ENCODE peak calls at places on chromosomes 1 and 21, in seven cellular contexts. J is non-pigmented ciliary epithelial cell; S is effector CD4-positive, alpha-beta T cell; E is T-cell; U is midbrain; K is uterus; Z is stimulated activated CD4-positive, alpha-beta T cell treated with anti-CD3 and anti-CD28 coated beads, Interleukin-2, amount 100 ng/mL, for 48 hours. D is an unnamed sample.

GRCh38 chr1:173195596-173196088 is 11.5 kb downstream of the TNFSF4 start:
- DNase-seq in Z (peak), E (no peak), J (no peak), K (no peak), U (no peak), S (no peak), D (no peak)

GRCh38 chr1:31152181-31152768 is 86.8 kb upstream of the PUM1 start:
- DNase-seq in Z (no peak), K (no peak), S (no peak), J (peak), U (no peak), E (no peak), D (peak)

GRCh38 chr1:93328809-93329477 is 16.8 kb upstream of the DR1 start:
- DNase-seq in J (no peak), U (no peak), Z (no peak), S (no peak), E (no peak), K (no peak), D (no peak)

GRCh38 chr21:45388611-45389296 is 16.2 kb upstream of the COL18A1 start:
- DNase-seq in Z (no peak), S (no peak), J (no peak), U (no peak), K (peak), E (no peak), D (no peak)

GRCh38 chr1:99149952-99150351 is 114.3 kb upstream of the PLPPR4 start:
- DNase-seq in E (no peak), K (no peak), S (no peak), Z (no peak), U (no peak), J (no peak), D (no peak)

GRCh38 chr1:41268154-41268770 is 26.2 kb upstream of the SCMH1 start:
- DNase-seq in J (peak), E (peak), U (peak), K (peak), S (peak), Z (peak), D (peak)

GRCh38 chr21:46054447-46054846 is 43.5 kb upstream of the COL6A2 start:
- DNase-seq in E (no peak), K (no peak), Z (no peak), U (no peak), S (no peak), J (no peak), D (no peak)

GRCh38 chr1:110587906-110588305 is 18.3 kb downstream of the KCNA2 start:
- DNase-seq in E (no peak), S (no peak), J (no peak), U (no peak), K (no peak), Z (no peak), D (no peak)

GRCh38 chr1:36613721-36614120 is 131.0 kb upstream of the CSF3R start:
- DNase-seq in Z (no peak), E (no peak), K (no peak), J (no peak), U (no peak), S (no peak), D (no peak)

GRCh38 chr1:240765732-240766363 is 153.9 kb upstream of the GREM2 start:
- DNase-seq in K (no peak), S (no peak), J (peak), U (no peak), Z (no peak), E (no peak), D (no peak)

GRCh38 chr1:152752225-152752624 is 5.6 kb upstream of the KPRP start:
- DNase-seq in S (no peak), Z (no peak), U (no peak), J (peak), E (no peak), K (no peak), D (no peak)

GRCh38 chr1:223348439-223348838 is 15.5 kb downstream of the SUSD4 start:
- DNase-seq in J (no peak), E (no peak), K (no peak), S (no peak), Z (no peak), U (no peak), D (no peak)

GRCh38 chr21:42756580-42757250 is 103.3 kb downstream of the PDE9A start:
- DNase-seq in S (no peak), Z (no peak), J (no peak), K (no peak), U (no peak), E (no peak), D (no peak)

GRCh38 chr1:117013310-117013850 is 11.8 kb downstream of the CD101 start:
- DNase-seq in Z (no peak), U (no peak), S (no peak), J (no peak), E (no peak), K (no peak), D (no peak)

GRCh38 chr1:67771152-67771551 is 62.1 kb downstream of the GNG12 start:
- DNase-seq in K (no peak), S (no peak), Z (no peak), E (no peak), J (no peak), U (no peak), D (no peak)

GRCh38 chr1:235327559-235328270 is at the start of gene ARID4B:
- DNase-seq in K (peak), Z (peak), J (no peak), S (no peak), E (peak), U (peak), D (no peak)

GRCh38 chr1:16233431-16233830 is 3.6 kb downstream of the CPLANE2 start:
- DNase-seq in J (no peak), U (no peak), Z (no peak), K (no peak), S (no peak), E (no peak), D (no peak)

GRCh38 chr1:162349635-162350330 is 26.9 kb downstream of the SPATA46 start:
- DNase-seq in S (no peak), J (peak), E (no peak), K (no peak), U (no peak), Z (no peak), D (no peak)

GRCh38 chr1:42933060-42933586 is 25.5 kb downstream of the SLC2A1 start:
- DNase-seq in S (no peak), Z (no peak), U (no peak), J (no peak), K (no peak), E (no peak), D (no peak)

GRCh38 chr1:76595024-76595423 is 272.3 kb upstream of the ST6GALNAC5 start:
- DNase-seq in Z (no peak), K (no peak), S (no peak), U (no peak), J (no peak), E (no peak), D (no peak)

GRCh38 chr1:154975409-154976205 is 1.1 kb downstream of the CKS1B start:
- DNase-seq in Z (no peak), J (no peak), S (peak), E (peak), U (no peak), K (peak), D (no peak)

GRCh38 chr1:221419513-221420088 is 322.3 kb downstream of the DUSP10 start:
- DNase-seq in E (no peak), S (no peak), K (no peak), Z (no peak), J (no peak), U (no peak), D (peak)

GRCh38 chr1:14314032-14314431 is 284.5 kb upstream of the KAZN start:
- DNase-seq in U (no peak), K (no peak), E (no peak), J (no peak), S (no peak), Z (no peak), D (no peak)

GRCh38 chr1:44327679-44328491 is 27.2 kb downstream of the ERI3 start:
- DNase-seq in K (peak), Z (no peak), U (no peak), E (no peak), J (peak), S (no peak), D (peak)

GRCh38 chr1:56526571-56527174 is 52.7 kb downstream of the PLPP3 start:
- DNase-seq in K (no peak), J (no peak), S (no peak), Z (no peak), E (no peak), U (no peak), D (no peak)

GRCh38 chr1:100585774-100586173 is 47.8 kb downstream of the GPR88 start:
- DNase-seq in K (no peak), E (no peak), S (no peak), J (peak), Z (no peak), U (no peak), D (no peak)

GRCh38 chr21:42350899-42351543 is at the start of gene TFF2:
- DNase-seq in K (no peak), E (no peak), J (no peak), Z (no peak), S (no peak), U (no peak), D (no peak)

GRCh38 chr1:31618916-31619846 is 1.7 kb downstream of the HCRTR1 start:
- DNase-seq in K (no peak), Z (no peak), S (no peak), U (no peak), J (no peak), E (no peak), D (no peak)

GRCh38 chr1:76075877-76076276 is 1.3 kb downstream of the ST6GALNAC3 start:
- DNase-seq in S (no peak), J (no peak), E (no peak), K (no peak), U (peak), Z (no peak), D (no peak)

GRCh38 chr1:97636941-97637340 is 283.9 kb downstream of the DPYD start:
- DNase-seq in E (no peak), J (no peak), Z (no peak), K (no peak), U (no peak), S (no peak), D (no peak)

GRCh38 chr1:203168991-203169390 is 6.6 kb downstream of the MYBPH start:
- DNase-seq in E (no peak), U (no peak), Z (no peak), K (no peak), S (no peak), J (no peak), D (no peak)

GRCh38 chr1:7009741-7010525 is 224.7 kb downstream of the CAMTA1 start:
- DNase-seq in E (no peak), K (no peak), Z (no peak), S (no peak), U (no peak), J (no peak), D (no peak)

D was measured in G401.